ENCODE peak calls at places on chromosomes 5 and 9, in ten cellular contexts. P is Peyer's patch, H is neural progenitor cell, T is IMR-90, W is PC-9, L is upper lobe of right lung, E is ovary, K is fibroblast of lung, F is left ventricle myocardium inferior, V is heart right ventricle. X is an unnamed sample.

GRCh38 chr9:123996731-123997421 is 14.7 kb upstream of the LHX2 start:
- DNase-seq in P (no peak), H (peak; percentile 42), T (no peak), W (no peak), L (no peak), E (no peak), K (no peak), F (no peak), V (peak; percentile 13), X (no peak)

GRCh38 chr9:99820330-99821186 is 1.1 kb upstream of the NR4A3 start:
- DNase-seq in P (no peak), H (no peak), T (peak; percentile 89), W (no peak), L (peak; percentile 71), E (peak; percentile 74), K (peak; percentile 95), F (peak; percentile 48), V (peak; percentile 30), X (no peak)

GRCh38 chr5:151222769-151223446 is 984 bp downstream of the CCDC69 start:
- DNase-seq in P (no peak), H (no peak), T (no peak), W (no peak), L (peak; percentile 78), E (no peak), K (no peak), F (peak; percentile 47), V (peak; percentile 50), X (no peak)

GRCh38 chr9:35164711-35165110 is 2.9 kb downstream of the UNC13B start:
- DNase-seq in P (no peak), H (no peak), T (peak; percentile 58), W (no peak), L (no peak), E (no peak), K (peak; percentile 22), F (no peak), V (no peak), X (no peak)

GRCh38 chr9:133788819-133789733 is 50.9 kb upstream of the SARDH start:
- DNase-seq in P (peak; percentile 81), H (no peak), T (no peak), W (no peak), L (no peak), E (no peak), K (no peak), F (peak; percentile 39), V (peak; percentile 38), X (no peak)

GRCh38 chr5:150637245-150638052 is 3.0 kb upstream of the SYNPO start:
- DNase-seq in P (no peak), H (peak; percentile 67), T (peak; percentile 95), W (peak; percentile 81), L (no peak), E (no peak), K (peak; percentile 83), F (no peak), V (no peak), X (no peak)

GRCh38 chr5:39055027-39055759 is 19.0 kb downstream of the RICTOR start:
- DNase-seq in P (no peak), H (no peak), T (no peak), W (no peak), L (no peak), E (no peak), K (no peak), F (no peak), V (no peak), X (no peak)

GRCh38 chr5:1183424-1184162 is 17.8 kb upstream of the SLC6A19 start:
- DNase-seq in P (peak; percentile 67), H (no peak), T (no peak), W (no peak), L (no peak), E (no peak), K (no peak), F (peak; percentile 7), V (no peak), X (no peak)

GRCh38 chr9:81242866-81243265 is 446.5 kb downstream of the TLE1 start:
- DNase-seq in P (no peak), H (no peak), T (no peak), W (no peak), L (no peak), E (no peak), K (no peak), F (no peak), V (no peak), X (no peak)

GRCh38 chr5:6371079-6371810 is 7.1 kb downstream of the MED10 start:
- DNase-seq in P (no peak), H (peak; percentile 5), T (no peak), W (no peak), L (no peak), E (no peak), K (no peak), F (no peak), V (no peak), X (no peak)

GRCh38 chr9:113653746-113654604 is 190.4 kb downstream of the RGS3 start:
- DNase-seq in P (peak; percentile 32), H (no peak), T (no peak), W (no peak), L (peak; percentile 46), E (no peak), K (no peak), F (no peak), V (no peak), X (no peak)

DNA sequence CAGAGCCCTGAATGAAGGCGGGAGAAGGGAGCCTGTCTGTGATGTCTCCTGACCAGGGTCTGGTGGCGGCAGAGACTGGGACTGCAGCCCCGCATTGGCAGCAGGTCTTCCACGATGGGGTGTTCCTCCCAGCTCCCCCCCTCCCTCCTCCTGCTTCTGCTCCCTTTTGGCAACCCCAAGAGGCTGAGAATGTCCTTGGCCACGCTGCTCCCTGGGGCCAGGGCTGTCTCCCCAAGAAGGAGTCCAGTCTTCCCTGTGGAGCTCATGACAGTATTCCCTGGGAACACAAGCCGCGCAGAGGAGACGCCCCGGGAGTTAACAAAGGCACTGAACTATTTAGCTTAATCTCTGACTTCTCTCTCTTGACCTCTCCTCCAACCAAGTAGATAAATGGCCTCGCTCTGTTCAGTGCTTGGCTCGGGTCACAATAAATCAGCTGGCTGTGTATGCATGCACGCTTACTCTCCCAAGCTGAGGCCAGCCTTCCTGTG is 84.0 kb upstream of the NEURL1B start:
- DNase-seq in P (no peak), H (peak; percentile 69), T (no peak), W (no peak), L (no peak), E (peak; percentile 86), K (peak; percentile 57), F (peak; percentile 59), V (peak; percentile 71), X (no peak)
- H3K27ac ChIP-seq in P (peak overlapping the region; percentile 73), H (no peak overlapping the region), T (no peak overlapping the region), W (no peak overlapping the region), L (peak overlapping the region; percentile 17), E (peak overlapping the region; percentile 70), K (no peak overlapping the region), F (peak overlapping the region; percentile 87), V (peak overlapping the region; percentile 79), X (no peak overlapping the region)

GRCh38 chr9:129311638-129312037 is 133.6 kb upstream of the IER5L start:
- DNase-seq in P (no peak), H (no peak), T (no peak), W (no peak), L (peak; percentile 22), E (no peak), K (no peak), F (no peak), V (no peak), X (peak; percentile 9)
- TF ChIP-seq CTCF in P (no peak), H (no peak), T (no peak), W (no peak), L (no peak), E (no peak), K (no peak), F (no peak), V (no peak), X (no peak)

GRCh38 chr5:55360190-55360589 is 52.4 kb downstream of the MTREX start:
- DNase-seq in P (no peak), H (no peak), T (peak; percentile 38), W (no peak), L (no peak), E (no peak), K (peak; percentile 17), F (no peak), V (no peak), X (no peak)

GRCh38 chr5:55364537-55365055 is 56.8 kb downstream of the MTREX start:
- DNase-seq in P (no peak), H (no peak), T (no peak), W (no peak), L (no peak), E (no peak), K (no peak), F (no peak), V (no peak), X (no peak)

GRCh38 chr5:55363861-55364260 is 56.1 kb downstream of the MTREX start:
- DNase-seq in P (no peak), H (no peak), T (peak; percentile 28), W (no peak), L (no peak), E (no peak), K (no peak), F (no peak), V (no peak), X (no peak)
- H3K27ac ChIP-seq in P (no peak overlapping the region), H (no peak overlapping the region), T (no peak overlapping the region), W (no peak overlapping the region), L (no peak overlapping the region), E (no peak overlapping the region), K (no peak overlapping the region), F (no peak overlapping the region), V (no peak overlapping the region), X (no peak overlapping the region)

GRCh38 chr5:180599590-180599914 is 8.3 kb upstream of the SCGB3A1 start:
- DNase-seq in P (no peak), H (no peak), T (no peak), W (no peak), L (no peak), E (no peak), K (no peak), F (no peak), V (no peak), X (no peak)

GRCh38 chr5:180600554-180601041 is 9.3 kb upstream of the SCGB3A1 start:
- DNase-seq in P (peak; percentile 15), H (no peak), T (no peak), W (no peak), L (peak; percentile 82), E (no peak), K (no peak), F (no peak), V (no peak), X (no peak)

GRCh38 chr5:180598316-180598701 is 7.0 kb upstream of the SCGB3A1 start:
- DNase-seq in P (peak; percentile 24), H (no peak), T (no peak), W (no peak), L (peak; percentile 59), E (no peak), K (no peak), F (no peak), V (no peak), X (no peak)

GRCh38 chr5:180598797-180599589 is 7.7 kb upstream of the SCGB3A1 start:
- DNase-seq in P (peak; percentile 22), H (no peak), T (no peak), W (no peak), L (peak; percentile 49), E (no peak), K (no peak), F (no peak), V (no peak), X (no peak)

DNA sequence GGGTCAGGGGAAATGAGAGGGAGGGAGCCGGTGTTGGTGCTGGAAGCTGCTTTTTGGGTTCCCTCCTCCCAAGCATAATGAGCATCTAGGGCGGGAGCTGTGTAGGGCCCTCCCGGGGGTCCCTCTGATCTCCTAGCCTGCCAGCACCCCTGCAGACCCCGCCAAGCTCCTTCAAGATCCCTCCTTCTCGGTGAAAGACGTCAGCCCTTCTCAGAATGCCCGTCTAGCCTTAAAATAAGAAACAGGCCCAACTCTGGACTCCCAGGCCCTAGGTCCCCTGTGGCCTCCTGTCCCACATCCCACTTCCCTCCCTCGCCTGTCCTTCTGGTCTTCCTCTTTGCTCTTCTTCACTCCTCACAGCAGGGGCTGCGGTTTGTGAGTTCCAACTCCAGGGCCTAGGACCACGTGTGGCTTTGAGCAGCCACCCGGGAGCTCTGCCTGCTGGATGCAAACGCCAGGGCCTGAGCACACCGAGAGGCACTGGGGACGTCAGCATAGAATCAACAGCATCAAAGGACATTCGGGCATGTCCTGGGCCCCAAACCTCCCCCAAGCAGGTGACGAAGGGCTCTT is 8.8 kb upstream of the SCGB3A1 start:
- DNase-seq in P (peak; percentile 33), H (no peak), T (no peak), W (no peak), L (no peak), E (no peak), K (no peak), F (no peak), V (no peak), X (no peak)
- TF ChIP-seq CTCF in P (no peak), H (no peak), T (no peak), W (no peak), L (no peak), E (no peak), K (no peak), F (no peak), V (no peak), X (no peak)